ENCODE peak calls at places on chromosomes 7 and 10, in seven cellular contexts. B is germinal center; C is cardiac muscle cell; Z is CD4-positive, alpha-beta memory T cell; F is WTC11; W is amygdala; M is aorta. J is an unnamed sample.

GRCh38 chr10:69831231-69831855 is 29.6 kb downstream of the COL13A1 start:
- DNase-seq in B (no peak), C (no peak), Z (no peak), F (no peak), W (no peak), M (no peak), J (no peak)

GRCh38 chr7:95089916-95090315 is 182.5 kb downstream of the PPP1R9A start:
- DNase-seq in B (no peak), C (no peak), Z (no peak), F (no peak), W (no peak), M (no peak), J (no peak)

GRCh38 chr7:141355057-141355456 is 196.2 kb upstream of the AGK start:
- DNase-seq in B (no peak), C (peak), Z (no peak), F (no peak), W (no peak), M (no peak), J (no peak)

GRCh38 chr10:102776779-102777417 is 33.1 kb downstream of the WBP1L start:
- DNase-seq in B (no peak), C (peak), Z (no peak), F (peak), W (no peak), M (peak), J (peak)

GRCh38 chr10:71966046-71967004 is 2.1 kb downstream of the CHST3 start:
- DNase-seq in B (no peak), C (peak), Z (no peak), F (no peak), W (no peak), M (no peak), J (no peak)

GRCh38 chr7:98982686-98983085 is 104.4 kb downstream of the TRRAP start:
- DNase-seq in B (no peak), C (no peak), Z (no peak), F (no peak), W (no peak), M (no peak), J (no peak)

GRCh38 chr7:114789161-114789560 is 132.7 kb upstream of the MDFIC start:
- DNase-seq in B (no peak), C (peak), Z (no peak), F (no peak), W (no peak), M (no peak), J (no peak)

GRCh38 chr7:100546129-100546867 is 7.3 kb downstream of the AGFG2 start:
- DNase-seq in B (no peak), C (no peak), Z (peak), F (no peak), W (no peak), M (no peak), J (no peak)